ENCODE peak calls at places on chromosome 3, in six cellular contexts. One of them, this sample, is unnamed.

GRCh38 chr3:180102604-180103003 is 65.9 kb upstream of the PEX5L start:
- DNase-seq in cardiac fibroblast: no peak
- DNase-seq in esophagus squamous epithelium: no peak
- DNase-seq in right atrium auricular region: no peak
- DNase-seq in tibial nerve: no peak
- DNase-seq in left lung: no peak
- DNase-seq in this sample: no peak

GRCh38 chr3:16279010-16279409 is 14.0 kb downstream of the OXNAD1 start:
- DNase-seq in esophagus squamous epithelium: no peak
- DNase-seq in left lung: no peak
- DNase-seq in tibial nerve: no peak
- DNase-seq in right atrium auricular region: no peak
- DNase-seq in cardiac fibroblast: no peak
- DNase-seq in this sample: no peak

GRCh38 chr3:184565421-184566211 is 4.0 kb downstream of the EPHB3 start:
- DNase-seq in tibial nerve: no peak
- DNase-seq in esophagus squamous epithelium: no peak
- DNase-seq in right atrium auricular region: no peak
- DNase-seq in cardiac fibroblast: peak
- DNase-seq in left lung: peak
- DNase-seq in this sample: no peak

GRCh38 chr3:184110316-184110725 is 13.5 kb downstream of the HTR3E start:
- DNase-seq in tibial nerve: no peak
- DNase-seq in left lung: no peak
- DNase-seq in esophagus squamous epithelium: no peak
- DNase-seq in right atrium auricular region: no peak
- DNase-seq in cardiac fibroblast: peak
- DNase-seq in this sample: no peak

GRCh38 chr3:195739561-195740111 is 18.9 kb downstream of the MUC20 start:
- DNase-seq in esophagus squamous epithelium: no peak
- DNase-seq in right atrium auricular region: no peak
- DNase-seq in cardiac fibroblast: no peak
- DNase-seq in tibial nerve: no peak
- DNase-seq in left lung: no peak
- DNase-seq in this sample: no peak

GRCh38 chr3:32583708-32584107 is 13.1 kb upstream of the DYNC1LI1 start:
- DNase-seq in left lung: no peak
- DNase-seq in esophagus squamous epithelium: no peak
- DNase-seq in tibial nerve: no peak
- DNase-seq in cardiac fibroblast: no peak
- DNase-seq in right atrium auricular region: no peak
- DNase-seq in this sample: no peak

GRCh38 chr3:100198579-100199269 is 62.1 kb upstream of the TBC1D23 start:
- DNase-seq in left lung: peak
- DNase-seq in right atrium auricular region: no peak
- DNase-seq in cardiac fibroblast: no peak
- DNase-seq in tibial nerve: no peak
- DNase-seq in esophagus squamous epithelium: no peak
- DNase-seq in this sample: no peak

GRCh38 chr3:100546020-100546744 is 53.8 kb downstream of the TMEM45A start:
- DNase-seq in cardiac fibroblast: no peak
- DNase-seq in left lung: no peak
- DNase-seq in tibial nerve: no peak
- DNase-seq in right atrium auricular region: no peak
- DNase-seq in esophagus squamous epithelium: no peak
- DNase-seq in this sample: no peak

GRCh38 chr3:149340310-149340933 is 7.0 kb upstream of the TM4SF18 start:
- DNase-seq in left lung: no peak
- DNase-seq in cardiac fibroblast: peak
- DNase-seq in tibial nerve: no peak
- DNase-seq in right atrium auricular region: no peak
- DNase-seq in esophagus squamous epithelium: no peak
- DNase-seq in this sample: no peak

GRCh38 chr3:193727089-193727488 is 134.1 kb downstream of the OPA1 start:
- DNase-seq in cardiac fibroblast: no peak
- DNase-seq in left lung: no peak
- DNase-seq in esophagus squamous epithelium: no peak
- DNase-seq in right atrium auricular region: no peak
- DNase-seq in tibial nerve: no peak
- DNase-seq in this sample: no peak

GRCh38 chr3:13716540-13717221 is 163.2 kb downstream of the WNT7A start:
- DNase-seq in cardiac fibroblast: no peak
- DNase-seq in esophagus squamous epithelium: no peak
- DNase-seq in left lung: no peak
- DNase-seq in tibial nerve: no peak
- DNase-seq in right atrium auricular region: peak
- DNase-seq in this sample: no peak

GRCh38 chr3:127783166-127783565 is 39.1 kb downstream of the MGLL start:
- DNase-seq in esophagus squamous epithelium: no peak
- DNase-seq in right atrium auricular region: no peak
- DNase-seq in tibial nerve: no peak
- DNase-seq in left lung: peak
- DNase-seq in cardiac fibroblast: no peak
- DNase-seq in this sample: no peak

GRCh38 chr3:13480340-13481318 is 523 bp downstream of the HDAC11 start:
- DNase-seq in cardiac fibroblast: no peak
- DNase-seq in esophagus squamous epithelium: no peak
- DNase-seq in right atrium auricular region: no peak
- DNase-seq in tibial nerve: no peak
- DNase-seq in left lung: no peak
- DNase-seq in this sample: peak

GRCh38 chr3:36679384-36680200 is 84.8 kb downstream of the DCLK3 start:
- DNase-seq in tibial nerve: no peak
- DNase-seq in cardiac fibroblast: peak
- DNase-seq in esophagus squamous epithelium: no peak
- DNase-seq in right atrium auricular region: no peak
- DNase-seq in left lung: no peak
- DNase-seq in this sample: no peak

GRCh38 chr3:127084401-127084990 is 101.6 kb downstream of the PLXNA1 start:
- DNase-seq in left lung: no peak
- DNase-seq in right atrium auricular region: no peak
- DNase-seq in cardiac fibroblast: no peak
- DNase-seq in tibial nerve: no peak
- DNase-seq in esophagus squamous epithelium: no peak
- DNase-seq in this sample: no peak

GRCh38 chr3:42476225-42477160 is 25.9 kb upstream of the VIPR1 start:
- DNase-seq in right atrium auricular region: no peak
- DNase-seq in tibial nerve: no peak
- DNase-seq in cardiac fibroblast: no peak
- DNase-seq in esophagus squamous epithelium: no peak
- DNase-seq in left lung: peak
- DNase-seq in this sample: no peak

GRCh38 chr3:148205945-148206845 is 491.5 kb upstream of the AGTR1 start:
- DNase-seq in cardiac fibroblast: peak
- DNase-seq in tibial nerve: no peak
- DNase-seq in left lung: no peak
- DNase-seq in esophagus squamous epithelium: no peak
- DNase-seq in right atrium auricular region: no peak
- DNase-seq in this sample: no peak

GRCh38 chr3:148203263-148204010 is 494.3 kb upstream of the AGTR1 start:
- DNase-seq in esophagus squamous epithelium: no peak
- DNase-seq in right atrium auricular region: no peak
- DNase-seq in tibial nerve: no peak
- DNase-seq in cardiac fibroblast: peak
- DNase-seq in left lung: no peak
- DNase-seq in this sample: no peak

DNA sequence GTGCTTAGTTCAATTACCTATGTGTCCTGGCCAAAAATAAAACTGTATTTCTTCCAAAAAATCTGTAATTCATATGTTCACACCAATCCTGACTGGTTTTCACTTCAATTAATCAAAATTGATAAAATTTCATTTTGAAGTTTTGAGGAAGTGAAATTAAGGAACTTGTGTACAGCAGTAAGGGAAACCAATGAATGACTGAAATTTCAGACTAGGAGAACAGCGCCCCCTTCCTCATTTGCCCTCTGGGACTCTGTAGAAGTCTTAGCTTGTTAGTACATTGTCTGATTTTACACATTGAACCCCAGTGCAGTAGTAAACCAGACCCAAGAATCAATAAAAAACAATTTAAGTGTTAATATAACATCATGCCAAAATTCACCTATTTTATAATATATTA is 495.3 kb upstream of the AGTR1 start:
- DNase-seq in left lung: no peak
- DNase-seq in tibial nerve: no peak
- DNase-seq in esophagus squamous epithelium: no peak
- DNase-seq in cardiac fibroblast: no peak
- DNase-seq in right atrium auricular region: no peak
- DNase-seq in this sample: no peak
- TF ChIP-seq CTCF in left lung: no peak
- TF ChIP-seq CTCF in tibial nerve: no peak
- TF ChIP-seq CTCF in esophagus squamous epithelium: no peak
- TF ChIP-seq CTCF in cardiac fibroblast: peak
- TF ChIP-seq CTCF in right atrium auricular region: no peak
- TF ChIP-seq CTCF in this sample: no peak

DNA sequence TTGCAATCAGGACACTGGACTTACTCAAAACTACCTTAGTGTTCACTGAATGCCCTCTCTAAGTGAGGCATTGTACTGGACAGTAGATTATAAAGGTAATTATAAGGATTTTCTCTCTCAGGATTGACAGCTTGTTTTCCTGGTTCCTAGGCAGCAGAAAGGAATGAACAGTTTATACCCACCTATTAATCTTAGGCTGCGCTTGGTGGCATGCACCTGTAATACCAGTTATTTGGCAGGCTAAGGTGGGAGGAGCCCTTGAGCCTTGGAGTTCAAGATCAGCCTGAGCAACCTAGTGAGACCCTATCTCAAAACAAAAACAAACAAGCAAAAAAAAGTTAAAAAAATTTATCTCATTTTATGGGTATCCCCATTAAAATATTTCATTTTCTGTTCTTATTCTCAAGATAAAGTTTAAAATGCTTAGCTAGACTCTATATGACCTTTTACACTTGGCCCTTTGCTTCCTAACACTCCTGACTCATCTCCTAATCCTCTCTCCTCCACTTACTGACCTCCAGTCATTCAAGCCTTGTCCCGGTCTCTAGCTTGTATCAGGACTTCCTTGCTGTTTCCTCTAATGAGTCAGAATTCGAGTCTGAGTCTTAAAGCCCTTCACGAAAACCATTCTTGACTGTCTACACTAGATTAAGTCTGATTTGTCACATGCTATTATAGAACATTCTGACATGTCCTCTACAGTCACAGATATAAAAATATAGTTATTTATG is 348.6 kb downstream of the NLGN1 start:
- DNase-seq in right atrium auricular region: no peak
- DNase-seq in esophagus squamous epithelium: no peak
- DNase-seq in cardiac fibroblast: peak
- DNase-seq in left lung: no peak
- DNase-seq in tibial nerve: no peak
- DNase-seq in this sample: no peak
- TF ChIP-seq CTCF in right atrium auricular region: no peak
- TF ChIP-seq CTCF in esophagus squamous epithelium: no peak
- TF ChIP-seq CTCF in cardiac fibroblast: no peak
- TF ChIP-seq CTCF in left lung: no peak
- TF ChIP-seq CTCF in tibial nerve: no peak
- TF ChIP-seq CTCF in this sample: no peak

GRCh38 chr3:134650431-134651346 is at the start of gene KY:
- DNase-seq in left lung: peak
- DNase-seq in right atrium auricular region: peak
- DNase-seq in tibial nerve: no peak
- DNase-seq in cardiac fibroblast: peak
- DNase-seq in esophagus squamous epithelium: no peak
- DNase-seq in this sample: no peak
- TF ChIP-seq CTCF in left lung: no peak
- TF ChIP-seq CTCF in right atrium auricular region: no peak
- TF ChIP-seq CTCF in tibial nerve: no peak
- TF ChIP-seq CTCF in cardiac fibroblast: no peak
- TF ChIP-seq CTCF in esophagus squamous epithelium: no peak
- TF ChIP-seq CTCF in this sample: no peak

GRCh38 chr3:138180375-138181029 is 5.8 kb upstream of the DBR1 start:
- DNase-seq in cardiac fibroblast: peak
- DNase-seq in esophagus squamous epithelium: no peak
- DNase-seq in left lung: no peak
- DNase-seq in right atrium auricular region: no peak
- DNase-seq in tibial nerve: no peak
- DNase-seq in this sample: no peak
- TF ChIP-seq CTCF in cardiac fibroblast: peak
- TF ChIP-seq CTCF in esophagus squamous epithelium: peak
- TF ChIP-seq CTCF in left lung: peak
- TF ChIP-seq CTCF in right atrium auricular region: no peak
- TF ChIP-seq CTCF in tibial nerve: no peak
- TF ChIP-seq CTCF in this sample: peak